ENCODE peak calls at places on chromosome 19, in eight cellular contexts. One of them, this sample, is unnamed.

GRCh38 chr19:29812080-29812880 is 489 bp downstream of the CCNE1 start:
- DNase-seq in WTC11: peak
- DNase-seq in DMS153: no peak
- DNase-seq in upper lobe of left lung: peak
- DNase-seq in neural progenitor cell: peak
- DNase-seq in EL: peak
- DNase-seq in NCI-H460: no peak
- DNase-seq in PC-9: no peak
- DNase-seq in this sample: peak

GRCh38 chr19:19179548-19180441 is 9.7 kb upstream of the MEF2B start:
- DNase-seq in upper lobe of left lung: no peak
- DNase-seq in WTC11: no peak
- DNase-seq in NCI-H460: no peak
- DNase-seq in DMS153: no peak
- DNase-seq in neural progenitor cell: no peak
- DNase-seq in EL: peak
- DNase-seq in PC-9: no peak
- DNase-seq in this sample: no peak

GRCh38 chr19:42965204-42965603 is 28.2 kb upstream of the PSG7 start:
- DNase-seq in NCI-H460: no peak
- DNase-seq in PC-9: no peak
- DNase-seq in EL: peak
- DNase-seq in upper lobe of left lung: no peak
- DNase-seq in neural progenitor cell: no peak
- DNase-seq in WTC11: no peak
- DNase-seq in DMS153: no peak
- DNase-seq in this sample: no peak

GRCh38 chr19:48348039-48348438 is 15.7 kb downstream of the TMEM143 start:
- DNase-seq in NCI-H460: no peak
- DNase-seq in WTC11: no peak
- DNase-seq in upper lobe of left lung: no peak
- DNase-seq in PC-9: no peak
- DNase-seq in EL: no peak
- DNase-seq in DMS153: no peak
- DNase-seq in neural progenitor cell: no peak
- DNase-seq in this sample: no peak

GRCh38 chr19:33879818-33880575 is 83.3 kb downstream of the KCTD15 start:
- DNase-seq in NCI-H460: no peak
- DNase-seq in DMS153: no peak
- DNase-seq in neural progenitor cell: no peak
- DNase-seq in WTC11: peak
- DNase-seq in upper lobe of left lung: peak
- DNase-seq in EL: no peak
- DNase-seq in PC-9: no peak
- DNase-seq in this sample: no peak

GRCh38 chr19:39427707-39428106 is 8.0 kb downstream of the RPS16 start:
- DNase-seq in DMS153: no peak
- DNase-seq in PC-9: no peak
- DNase-seq in upper lobe of left lung: no peak
- DNase-seq in neural progenitor cell: no peak
- DNase-seq in NCI-H460: no peak
- DNase-seq in EL: no peak
- DNase-seq in WTC11: no peak
- DNase-seq in this sample: no peak

GRCh38 chr19:48102870-48103751 is 7.5 kb downstream of the PLA2G4C start:
- DNase-seq in PC-9: peak
- DNase-seq in neural progenitor cell: peak
- DNase-seq in upper lobe of left lung: no peak
- DNase-seq in EL: peak
- DNase-seq in DMS153: no peak
- DNase-seq in NCI-H460: peak
- DNase-seq in WTC11: peak
- DNase-seq in this sample: no peak

GRCh38 chr19:4589579-4590410 is 30.3 kb upstream of the SEMA6B start:
- DNase-seq in EL: no peak
- DNase-seq in WTC11: no peak
- DNase-seq in PC-9: no peak
- DNase-seq in NCI-H460: no peak
- DNase-seq in DMS153: peak
- DNase-seq in upper lobe of left lung: no peak
- DNase-seq in neural progenitor cell: peak
- DNase-seq in this sample: no peak

GRCh38 chr19:7489609-7490044 is 792 bp upstream of the PEX11G start:
- DNase-seq in WTC11: no peak
- DNase-seq in upper lobe of left lung: no peak
- DNase-seq in neural progenitor cell: peak
- DNase-seq in EL: no peak
- DNase-seq in PC-9: no peak
- DNase-seq in DMS153: no peak
- DNase-seq in NCI-H460: no peak
- DNase-seq in this sample: no peak

GRCh38 chr19:45821570-45821969 is 6.5 kb upstream of the RSPH6A start:
- DNase-seq in neural progenitor cell: no peak
- DNase-seq in WTC11: no peak
- DNase-seq in DMS153: no peak
- DNase-seq in NCI-H460: no peak
- DNase-seq in EL: no peak
- DNase-seq in upper lobe of left lung: peak
- DNase-seq in PC-9: no peak
- DNase-seq in this sample: no peak